ENCODE peak calls at places on chromosomes 3 and 15, in six cellular contexts. Y is ELR, V is AG09309, I is nucleus accumbens, R is endothelial cell, C is DMS79. L is an unnamed sample.

GRCh38 chr15:76533060-76533955 is 196.7 kb downstream of the ISL2 start:
- DNase-seq in Y (peak; percentile 37), C (no peak), V (no peak), R (no peak), I (no peak), L (no peak)

GRCh38 chr3:117278424-117279190 is 569.0 kb downstream of the TUSC7 start:
- DNase-seq in R (no peak), V (no peak), I (no peak), Y (peak; percentile 8), C (no peak), L (no peak)

GRCh38 chr15:63156708-63157065 is 590 bp downstream of the RPS27L start:
- DNase-seq in R (no peak), V (no peak), I (peak; percentile 14), Y (peak; percentile 60), C (no peak), L (peak; percentile 18)

GRCh38 chr3:52532838-52533622 is 627 bp downstream of the NT5DC2 start:
- DNase-seq in C (no peak), R (peak; percentile 46), I (no peak), V (no peak), Y (peak; percentile 45), L (peak; percentile 48)

GRCh38 chr15:36313881-36314280 is 265.5 kb upstream of the CDIN1 start:
- DNase-seq in Y (no peak), C (no peak), V (no peak), I (no peak), R (no peak), L (no peak)

GRCh38 chr3:131125684-131126083 is 99.0 kb downstream of the NEK11 start:
- DNase-seq in V (no peak), Y (no peak), C (no peak), R (no peak), I (no peak), L (no peak)

GRCh38 chr3:188544012-188544411 is 390.1 kb downstream of the LPP start:
- DNase-seq in C (no peak), V (no peak), Y (no peak), I (no peak), R (no peak), L (no peak)

GRCh38 chr3:156131241-156131640 is 10.9 kb downstream of the KCNAB1 start:
- DNase-seq in Y (no peak), V (no peak), C (no peak), R (no peak), I (no peak), L (no peak)

GRCh38 chr3:179927191-179927590 is 109.5 kb downstream of the PEX5L start:
- DNase-seq in Y (no peak), I (no peak), C (no peak), V (no peak), R (no peak), L (no peak)

GRCh38 chr3:129122697-129123055 is 1.1 kb upstream of the RAB43 start:
- DNase-seq in C (no peak), V (no peak), Y (peak; percentile 15), R (peak; percentile 24), I (no peak), L (no peak)

GRCh38 chr3:179036226-179036625 is 35.4 kb downstream of the ZMAT3 start:
- DNase-seq in R (no peak), V (no peak), Y (peak; percentile 44), C (no peak), I (no peak), L (no peak)

GRCh38 chr3:32432711-32433530 is 41.3 kb downstream of the CMTM7 start:
- DNase-seq in V (no peak), Y (no peak), I (no peak), C (no peak), R (no peak), L (no peak)

GRCh38 chr3:183178833-183179549 is 16.5 kb upstream of the LAMP3 start:
- DNase-seq in C (no peak), R (peak; percentile 56), V (no peak), Y (peak; percentile 83), I (no peak), L (peak; percentile 60)

GRCh38 chr3:117036259-117036799 is 326.8 kb downstream of the TUSC7 start:
- DNase-seq in V (peak; percentile 10), I (no peak), R (no peak), C (no peak), Y (peak; percentile 53), L (no peak)

GRCh38 chr3:134685881-134686802 is 35.3 kb upstream of the KY start:
- DNase-seq in R (no peak), V (peak; percentile 63), I (no peak), C (no peak), Y (peak; percentile 77), L (no peak)

GRCh38 chr15:77589839-77590238 is 42.9 kb downstream of the LINGO1 start:
- DNase-seq in I (peak; percentile 92), V (no peak), R (no peak), C (peak; percentile 17), Y (no peak), L (no peak)